ENCODE peak calls at places on chromosome 3, in five cellular contexts. T is non-pigmented ciliary epithelial cell; I is CD4-positive, alpha-beta T cell; W is right atrium auricular region; Z is fibroblast of the conjunctiva. E is an unnamed sample.

GRCh38 chr3:191762323-191762960 is 301.5 kb downstream of the PYDC2 start:
- DNase-seq in W (no peak), T (peak; percentile 63), I (no peak), Z (peak; percentile 13), E (no peak)

GRCh38 chr3:64992462-64993285 is 304.9 kb upstream of the ADAMTS9 start:
- DNase-seq in Z (no peak), T (no peak), I (no peak), W (no peak), E (no peak)

GRCh38 chr3:42222942-42223693 is 42.9 kb downstream of the CCK start:
- DNase-seq in W (no peak), I (no peak), T (no peak), Z (no peak), E (no peak)

GRCh38 chr3:45497963-45498362 is 96.6 kb upstream of the LIMD1 start:
- DNase-seq in I (peak; percentile 44), Z (no peak), T (no peak), W (no peak), E (no peak)

GRCh38 chr3:185153861-185154629 is 1.2 kb upstream of the C3orf70 start:
- DNase-seq in T (no peak), Z (no peak), I (no peak), W (no peak), E (no peak)

GRCh38 chr3:60314064-60314463 is 937.2 kb downstream of the FHIT start:
- DNase-seq in Z (no peak), W (no peak), T (no peak), I (no peak), E (no peak)

GRCh38 chr3:158168996-158169573 is 59.2 kb downstream of the RSRC1 start:
- DNase-seq in I (no peak), Z (no peak), T (no peak), W (no peak), E (no peak)

GRCh38 chr3:12193485-12194165 is 34.9 kb upstream of the TIMP4 start:
- DNase-seq in Z (peak; percentile 99), W (peak; percentile 77), T (peak; percentile 99), I (no peak), E (peak; percentile 88)

GRCh38 chr3:197398301-197398878 is 100.0 kb upstream of the DLG1 start:
- DNase-seq in W (peak; percentile 23), Z (no peak), T (no peak), I (no peak), E (no peak)

GRCh38 chr3:179929091-179929529 is 107.6 kb downstream of the PEX5L start:
- DNase-seq in W (no peak), Z (peak; percentile 63), T (peak; percentile 20), I (peak; percentile 27), E (peak; percentile 37)

GRCh38 chr3:58234516-58234931 is 3.1 kb upstream of the ABHD6 start:
- DNase-seq in T (no peak), I (no peak), W (no peak), Z (no peak), E (no peak)

GRCh38 chr3:55481067-55481917 is 5.8 kb downstream of the WNT5A start:
- DNase-seq in T (no peak), I (no peak), W (no peak), Z (no peak), E (peak; percentile 84)

GRCh38 chr3:43153189-43154083 is 47.6 kb upstream of the POMGNT2 start:
- DNase-seq in Z (peak; percentile 88), W (peak; percentile 76), I (no peak), T (no peak), E (peak; percentile 75)

GRCh38 chr3:66153471-66153870 is 67.3 kb upstream of the SLC25A26 start:
- DNase-seq in Z (no peak), I (no peak), T (no peak), W (no peak), E (no peak)

GRCh38 chr3:131350506-131350905 is 31.1 kb upstream of the NUDT16 start:
- DNase-seq in I (no peak), W (no peak), T (no peak), Z (no peak), E (no peak)

GRCh38 chr3:189305412-189305811 is 133.6 kb downstream of the TPRG1 start:
- DNase-seq in I (no peak), W (no peak), T (no peak), Z (no peak), E (no peak)

GRCh38 chr3:194671511-194671899 is 486 bp downstream of the LSG1 start:
- DNase-seq in Z (no peak), I (peak; percentile 9), W (no peak), T (no peak), E (no peak)

GRCh38 chr3:52827866-52828376 is 2.6 kb downstream of the ITIH4 start:
- DNase-seq in W (no peak), Z (no peak), I (no peak), T (no peak), E (no peak)

GRCh38 chr3:193132923-193133463 is 108.0 kb upstream of the PLAAT1 start:
- DNase-seq in W (no peak), Z (peak; percentile 20), T (no peak), I (no peak), E (no peak)

GRCh38 chr3:195179782-195180489 is 91.0 kb downstream of the XXYLT1 start:
- DNase-seq in Z (no peak), W (no peak), T (no peak), I (no peak), E (no peak)

E was measured in AG09319.